ENCODE peak calls at places on chromosomes 12 and 14, in five cellular contexts. P is left ventricle myocardium inferior, C is HFFc6, O is fibroblast of the aortic adventitia, D is HFF-Myc. F is an unnamed sample.

GRCh38 chr12:98328467-98328866 is 186.9 kb upstream of the TMPO start:
- DNase-seq in P (no peak), C (no peak), O (no peak), D (no peak), F (no peak)

GRCh38 chr12:98896938-98897337 is 251.8 kb downstream of the APAF1 start:
- DNase-seq in P (no peak), C (no peak), O (peak), D (no peak), F (no peak)

GRCh38 chr14:55913324-55914035 is 204.7 kb upstream of the PELI2 start:
- DNase-seq in P (peak), C (no peak), O (peak), D (no peak), F (no peak)

GRCh38 chr12:122265931-122266771 is at the start of gene VPS33A:
- DNase-seq in P (peak), C (peak), O (peak), D (peak), F (peak)

GRCh38 chr14:36517242-36518030 is 2.6 kb downstream of the NKX2-1 start:
- DNase-seq in P (no peak), C (no peak), O (no peak), D (no peak), F (no peak)

GRCh38 chr14:73802431-73803188 is 49.0 kb upstream of the PTGR2 start:
- DNase-seq in P (no peak), C (no peak), O (no peak), D (no peak), F (no peak)

GRCh38 chr14:74582910-74583581 is 29.0 kb downstream of the LTBP2 start:
- DNase-seq in P (peak), C (no peak), O (peak), D (no peak), F (no peak)

GRCh38 chr12:107571492-107571891 is 114.1 kb upstream of the PWP1 start:
- DNase-seq in P (no peak), C (no peak), O (no peak), D (no peak), F (no peak)

GRCh38 chr14:23398348-23398747 is 9.7 kb downstream of the MYH6 start:
- DNase-seq in P (no peak), C (no peak), O (no peak), D (no peak), F (no peak)

GRCh38 chr12:30457621-30458289 is 237.9 kb downstream of the IPO8 start:
- DNase-seq in P (no peak), C (peak), O (peak), D (no peak), F (peak)

GRCh38 chr12:89576572-89577220 is 50.8 kb upstream of the POC1B start:
- DNase-seq in P (no peak), C (no peak), O (no peak), D (no peak), F (no peak)

GRCh38 chr14:75979071-75979571 is 2.7 kb downstream of the TGFB3 start:
- DNase-seq in P (no peak), C (peak), O (peak), D (no peak), F (no peak)

GRCh38 chr12:27332407-27333310 is at the start of gene BMAL2:
- DNase-seq in P (peak), C (no peak), O (peak), D (no peak), F (no peak)

GRCh38 chr12:89135976-89136634 is 216.2 kb downstream of the DUSP6 start:
- DNase-seq in P (no peak), C (peak), O (peak), D (no peak), F (no peak)

GRCh38 chr12:89353188-89353822 is 1.0 kb upstream of the DUSP6 start:
- DNase-seq in P (peak), C (peak), O (no peak), D (no peak), F (no peak)

GRCh38 chr12:37543131-37543965 is 773.2 kb upstream of the ALG10B start:
- DNase-seq in P (no peak), C (no peak), O (no peak), D (no peak), F (no peak)

GRCh38 chr12:104290320-104290719 is 13.2 kb upstream of the EID3 start:
- DNase-seq in P (no peak), C (no peak), O (peak), D (no peak), F (no peak)

GRCh38 chr14:54025661-54026060 is 69.0 kb upstream of the BMP4 start:
- DNase-seq in P (no peak), C (peak), O (peak), D (no peak), F (no peak)

GRCh38 chr14:33671556-33671955 is 279.3 kb downstream of the EGLN3 start:
- DNase-seq in P (no peak), C (no peak), O (no peak), D (no peak), F (no peak)

GRCh38 chr12:20601668-20602280 is 93.4 kb upstream of the SLCO1C1 start:
- DNase-seq in P (no peak), C (peak), O (peak), D (no peak), F (no peak)

GRCh38 chr12:131218291-131219172 is 264.8 kb downstream of the ADGRD1 start:
- DNase-seq in P (no peak), C (no peak), O (no peak), D (no peak), F (no peak)

GRCh38 chr12:130119241-130119861 is 42.9 kb upstream of the FZD10 start:
- DNase-seq in P (no peak), C (no peak), O (no peak), D (no peak), F (no peak)

GRCh38 chr12:117292688-117293087 is 68.7 kb downstream of the NOS1 start:
- DNase-seq in P (no peak), C (no peak), O (no peak), D (no peak), F (no peak)

GRCh38 chr12:22978962-22979361 is 354.0 kb downstream of the ETNK1 start:
- DNase-seq in P (no peak), C (peak), O (peak), D (peak), F (peak)

GRCh38 chr12:67911293-67911637 is 78.0 kb upstream of the IFNG-AS1 start:
- DNase-seq in P (peak), C (no peak), O (peak), D (no peak), F (no peak)

GRCh38 chr12:59431266-59431665 is 164.6 kb upstream of the SLC16A7 start:
- DNase-seq in P (no peak), C (peak), O (peak), D (no peak), F (no peak)

GRCh38 chr12:23611320-23611719 is 338.1 kb downstream of the SOX5 start:
- DNase-seq in P (no peak), C (no peak), O (peak), D (no peak), F (no peak)

GRCh38 chr12:225012-225411 is 11.1 kb upstream of the SLC6A12 start:
- DNase-seq in P (no peak), C (no peak), O (no peak), D (no peak), F (no peak)

GRCh38 chr12:56616924-56617323 is 13.2 kb downstream of the BAZ2A start:
- DNase-seq in P (no peak), C (no peak), O (no peak), D (no peak), F (no peak)

GRCh38 chr12:56614627-56615026 is 15.5 kb downstream of the BAZ2A start:
- DNase-seq in P (no peak), C (no peak), O (no peak), D (no peak), F (no peak)

DNA sequence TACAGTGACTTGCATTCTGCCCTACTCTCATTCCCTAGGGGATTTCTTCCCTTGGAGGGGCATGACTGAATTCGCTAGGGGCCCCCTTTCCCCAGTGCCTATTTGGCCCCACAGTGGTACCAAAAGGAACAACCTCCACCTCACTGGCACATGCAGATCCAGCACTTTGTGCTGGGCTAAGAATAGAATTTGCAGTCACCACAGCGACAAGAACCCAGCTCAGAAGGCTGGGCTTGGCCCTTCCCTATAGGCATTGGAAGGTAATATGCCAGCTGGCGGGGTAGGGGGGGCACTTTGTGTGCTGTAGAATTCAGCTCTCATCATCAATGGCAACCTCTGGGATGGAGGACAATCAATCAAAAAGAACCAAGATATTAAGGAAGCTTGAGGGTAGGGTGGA is 13.9 kb downstream of the BAZ2A start:
- DNase-seq in P (no peak), C (no peak), O (no peak), D (no peak), F (no peak)
- TF ChIP-seq CTCF in P (peak), C (no peak), O (no peak), D (no peak), F (no peak)

GRCh38 chr12:50188280-50188781 is 21.2 kb upstream of the CERS5 start:
- DNase-seq in P (no peak), C (peak), O (peak), D (no peak), F (no peak)

GRCh38 chr12:50188875-50189575 is 21.9 kb upstream of the CERS5 start:
- DNase-seq in P (no peak), C (no peak), O (no peak), D (no peak), F (no peak)

GRCh38 chr12:50186667-50187066 is 19.5 kb upstream of the CERS5 start:
- DNase-seq in P (no peak), C (peak), O (peak), D (no peak), F (peak)

GRCh38 chr12:50185975-50186663 is 18.9 kb upstream of the CERS5 start:
- DNase-seq in P (no peak), C (peak), O (peak), D (no peak), F (no peak)

DNA sequence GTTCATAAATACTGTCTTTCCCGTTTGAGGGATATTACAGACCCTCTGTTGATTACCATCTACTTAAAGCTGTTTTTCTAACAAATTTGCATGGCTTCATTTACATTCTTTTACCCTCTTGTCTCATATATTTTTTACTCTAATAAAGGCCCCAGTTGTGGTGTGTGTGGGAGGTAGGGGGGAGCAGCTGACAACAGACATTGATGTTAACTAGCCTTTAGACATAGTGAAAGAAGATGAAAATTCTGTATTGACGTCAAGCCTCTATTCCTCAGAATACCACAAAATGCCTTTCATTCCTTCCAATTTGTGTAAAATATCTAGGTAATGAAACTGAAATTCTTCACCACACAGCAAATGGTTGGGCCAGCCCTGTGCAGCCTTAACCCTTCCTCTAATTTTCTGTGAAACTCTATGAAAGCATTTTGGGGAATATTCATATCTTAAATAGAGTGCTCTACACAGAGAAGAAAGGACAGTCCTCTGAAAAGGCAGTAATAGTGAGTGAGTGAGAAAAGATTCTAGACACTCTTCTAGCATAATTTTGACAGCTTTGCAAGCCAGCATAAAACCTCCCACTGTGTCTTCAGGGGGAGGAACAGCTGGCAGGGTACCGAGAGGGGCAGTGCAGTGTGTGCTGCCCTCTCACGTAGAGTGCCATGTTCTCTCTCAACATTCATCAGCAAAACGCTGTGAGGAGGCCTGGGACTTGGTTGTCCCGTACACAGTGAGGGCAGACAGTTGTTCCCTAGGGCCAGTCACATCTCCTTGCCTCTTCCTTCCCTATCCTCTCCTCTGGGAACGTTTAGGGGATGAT is 20.1 kb upstream of the CERS5 start:
- DNase-seq in P (no peak), C (peak), O (peak), D (no peak), F (peak)
- TF ChIP-seq CTCF in P (no peak), C (no peak), O (no peak), D (no peak), F (no peak)

DNA sequence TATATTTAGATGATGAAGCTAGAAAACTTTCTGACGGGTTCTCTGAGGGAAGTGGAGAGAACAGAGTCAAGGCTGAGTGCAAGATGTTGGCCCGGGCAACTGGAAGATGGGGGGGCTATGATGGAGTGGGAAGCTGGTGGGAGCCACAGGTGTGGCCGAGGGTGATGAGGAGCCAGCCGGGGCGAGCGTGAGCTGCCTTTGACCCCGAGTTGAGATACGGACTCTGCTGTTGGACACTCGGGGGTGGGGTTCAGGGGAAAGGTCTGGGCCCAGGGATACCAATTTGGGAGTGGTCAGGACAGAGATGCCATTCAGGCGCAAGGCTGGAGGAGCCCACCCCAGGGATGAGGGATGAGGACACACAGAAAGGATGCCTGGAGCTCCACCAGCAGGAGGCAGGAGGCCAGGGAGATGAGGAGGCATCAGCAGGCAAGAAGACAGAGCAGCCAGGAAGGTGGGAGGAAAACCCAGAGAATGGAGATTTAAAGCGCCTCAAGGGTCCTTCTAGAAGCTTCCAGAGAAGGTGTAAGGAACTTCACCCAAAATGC is 9.0 kb downstream of the SCARB1 start:
- DNase-seq in P (no peak), C (no peak), O (no peak), D (no peak), F (no peak)
- TF ChIP-seq CTCF in P (no peak), C (no peak), O (no peak), D (no peak), F (no peak)

GRCh38 chr12:5873341-5873919 is 71.6 kb downstream of the ANO2 start:
- DNase-seq in P (no peak), C (no peak), O (no peak), D (no peak), F (no peak)

GRCh38 chr12:5874514-5874913 is 70.5 kb downstream of the ANO2 start:
- DNase-seq in P (no peak), C (no peak), O (no peak), D (no peak), F (no peak)

GRCh38 chr12:5871741-5872140 is 73.3 kb downstream of the ANO2 start:
- DNase-seq in P (no peak), C (no peak), O (no peak), D (no peak), F (no peak)

GRCh38 chr12:5870183-5870582 is 74.9 kb downstream of the ANO2 start:
- DNase-seq in P (no peak), C (no peak), O (no peak), D (no peak), F (no peak)

DNA sequence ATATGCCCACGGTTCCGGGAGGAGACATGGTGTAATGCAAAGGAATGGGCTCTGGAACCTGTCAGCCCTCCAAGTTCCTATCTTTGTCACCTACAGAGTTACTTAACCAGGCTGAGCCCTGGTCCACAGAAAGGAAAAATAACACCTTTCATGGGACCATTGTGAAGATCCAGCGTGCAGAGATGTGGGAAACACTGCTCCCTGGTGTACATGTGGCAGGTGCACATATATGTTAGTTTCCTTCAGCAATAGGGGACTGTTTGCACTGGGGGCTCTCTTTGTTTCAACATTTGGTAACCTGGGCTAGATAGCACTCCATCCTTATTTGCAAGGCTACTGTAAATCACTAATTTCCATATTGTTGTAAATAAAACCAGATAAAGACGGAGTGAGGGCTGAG is 72.3 kb downstream of the ANO2 start:
- DNase-seq in P (no peak), C (peak), O (no peak), D (no peak), F (no peak)
- TF ChIP-seq CTCF in P (peak), C (peak), O (no peak), D (peak), F (peak)

DNA sequence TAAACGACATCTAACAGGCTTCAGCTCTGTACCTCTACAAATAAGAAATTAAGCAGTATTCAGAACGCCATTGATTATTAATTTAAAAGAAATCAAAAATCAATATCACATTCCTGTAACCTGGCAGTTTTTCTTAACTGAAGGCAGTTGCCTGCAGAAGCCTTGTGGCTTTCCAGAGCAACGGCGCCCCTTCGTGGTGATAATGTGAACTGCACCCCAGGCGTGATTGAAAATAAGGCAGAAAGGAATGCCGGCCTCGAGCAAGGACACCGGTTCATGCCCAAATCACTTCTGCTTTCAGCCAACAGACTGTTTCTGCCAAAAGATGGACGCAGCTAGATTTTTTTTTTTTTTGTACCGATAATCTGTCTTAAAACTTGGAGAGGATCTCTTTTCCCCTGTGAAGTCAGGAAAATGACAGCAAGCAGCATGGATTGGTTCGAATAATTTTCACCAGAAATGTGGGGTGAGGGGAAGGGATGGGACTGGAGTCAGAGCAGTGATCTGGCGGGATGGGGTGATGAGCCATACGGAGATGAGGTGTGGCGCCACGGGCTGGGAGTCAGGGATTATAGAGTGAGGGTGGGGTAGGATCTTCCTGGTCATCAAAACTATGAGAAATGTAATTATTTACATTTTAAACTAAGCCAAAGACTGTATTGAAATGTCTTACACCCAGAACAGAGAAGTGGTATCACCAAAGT is 473.0 kb downstream of the DPF3 start:
- DNase-seq in P (peak), C (peak), O (peak), D (peak), F (no peak)
- TF ChIP-seq CTCF in P (peak), C (peak), O (peak), D (peak), F (peak)

GRCh38 chr14:96284008-96284407 is 28.0 kb downstream of the BDKRB1 start:
- DNase-seq in P (no peak), C (no peak), O (no peak), D (no peak), F (no peak)

GRCh38 chr14:96286251-96286650 is 30.2 kb downstream of the BDKRB1 start:
- DNase-seq in P (no peak), C (no peak), O (no peak), D (no peak), F (no peak)

GRCh38 chr14:96285667-96286066 is 29.7 kb downstream of the BDKRB1 start:
- DNase-seq in P (peak), C (no peak), O (no peak), D (no peak), F (no peak)

GRCh38 chr14:96281486-96281885 is 25.5 kb downstream of the BDKRB1 start:
- DNase-seq in P (no peak), C (no peak), O (no peak), D (no peak), F (no peak)

DNA sequence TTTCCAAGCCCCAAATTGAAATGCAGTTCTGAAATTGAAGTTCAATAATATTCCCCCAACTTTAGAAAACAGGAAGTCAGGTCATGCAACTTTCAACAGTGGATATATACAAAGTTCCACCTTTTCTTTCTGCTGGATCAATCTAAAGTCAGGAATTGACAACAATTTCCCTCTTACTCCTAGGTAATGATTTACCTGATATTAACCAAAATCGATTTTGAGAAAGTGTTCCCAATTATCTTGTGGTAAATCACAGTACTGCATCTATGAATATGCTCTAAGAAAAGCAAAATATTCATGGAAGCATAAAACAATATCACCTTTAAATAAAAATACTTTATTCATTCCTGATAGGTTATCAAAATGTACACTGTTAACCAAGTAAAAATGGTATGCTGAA is 28.4 kb downstream of the BDKRB1 start:
- DNase-seq in P (no peak), C (no peak), O (no peak), D (no peak), F (no peak)
- TF ChIP-seq CTCF in P (no peak), C (no peak), O (no peak), D (no peak), F (no peak)

GRCh38 chr14:21215879-21216251 is 53.4 kb downstream of the HNRNPC start:
- DNase-seq in P (no peak), C (no peak), O (no peak), D (no peak), F (no peak)
- TF ChIP-seq CTCF in P (no peak), C (no peak), O (no peak), D (no peak), F (no peak)

GRCh38 chr12:95789126-95790024 is 1.2 kb downstream of the NTN4 start:
- DNase-seq in P (peak), C (no peak), O (no peak), D (no peak), F (no peak)
- TF ChIP-seq CTCF in P (peak), C (no peak), O (peak), D (no peak), F (no peak)

F was measured in BJ.